ENCODE peak calls at places on chromosome 11, in nine cellular contexts. J is BE2C, V is progenitor cell of endocrine pancreas, H is GM20000, D is OCI-LY7, E is heart right ventricle, N is prostate gland, W is dorsolateral prefrontal cortex, R is astrocyte of the spinal cord. G is an unnamed sample.

GRCh38 chr11:9219572-9219971 is 45.6 kb downstream of the DENND5A start:
- DNase-seq in J (no peak), V (no peak), H (no peak), D (no peak), E (no peak), N (no peak), W (no peak), R (peak), G (no peak)

GRCh38 chr11:106399624-106400023 is 322.2 kb downstream of the AASDHPPT start:
- DNase-seq in J (no peak), V (no peak), H (no peak), D (no peak), E (no peak), N (no peak), W (no peak), R (no peak), G (no peak)

GRCh38 chr11:5043385-5043784 is 2.9 kb upstream of the OR52J3 start:
- DNase-seq in J (no peak), V (no peak), H (no peak), D (no peak), E (no peak), N (no peak), W (no peak), R (peak), G (no peak)

GRCh38 chr11:108873938-108874337 is 209.1 kb downstream of the DDX10 start:
- DNase-seq in J (no peak), V (no peak), H (no peak), D (no peak), E (no peak), N (no peak), W (no peak), R (peak), G (no peak)

GRCh38 chr11:133019545-133019944 is 512.8 kb downstream of the OPCML start:
- DNase-seq in J (no peak), V (no peak), H (no peak), D (no peak), E (no peak), N (no peak), W (no peak), R (no peak), G (no peak)

GRCh38 chr11:1197431-1197885 is 25.4 kb upstream of the MUC5B start:
- DNase-seq in J (no peak), V (no peak), H (peak), D (no peak), E (no peak), N (no peak), W (peak), R (no peak), G (no peak)

GRCh38 chr11:131982154-131982553 is 611.7 kb downstream of the NTM start:
- DNase-seq in J (no peak), V (no peak), H (no peak), D (no peak), E (no peak), N (no peak), W (no peak), R (no peak), G (no peak)

GRCh38 chr11:790721-791564 is 1.1 kb upstream of the CEND1 start:
- DNase-seq in J (peak), V (no peak), H (no peak), D (no peak), E (peak), N (no peak), W (no peak), R (peak), G (no peak)

GRCh38 chr11:9971894-9972293 is 308.0 kb downstream of the SWAP70 start:
- DNase-seq in J (no peak), V (no peak), H (no peak), D (no peak), E (no peak), N (no peak), W (no peak), R (no peak), G (no peak)

GRCh38 chr11:15865212-15865987 is 490.9 kb downstream of the SOX6 start:
- DNase-seq in J (no peak), V (no peak), H (no peak), D (no peak), E (no peak), N (no peak), W (no peak), R (no peak), G (no peak)

GRCh38 chr11:94926698-94927237 is 46.6 kb downstream of the CWC15 start:
- DNase-seq in J (peak), V (no peak), H (no peak), D (no peak), E (peak), N (peak), W (no peak), R (peak), G (peak)

GRCh38 chr11:9069861-9070470 is 21.4 kb downstream of the SCUBE2 start:
- DNase-seq in J (no peak), V (no peak), H (no peak), D (no peak), E (no peak), N (no peak), W (no peak), R (no peak), G (no peak)

GRCh38 chr11:92492372-92492771 is 267.8 kb downstream of the FAT3 start:
- DNase-seq in J (peak), V (no peak), H (no peak), D (no peak), E (no peak), N (no peak), W (no peak), R (no peak), G (no peak)

GRCh38 chr11:122235615-122236014 is 119.6 kb upstream of the BLID start:
- DNase-seq in J (no peak), V (no peak), H (no peak), D (no peak), E (peak), N (no peak), W (no peak), R (peak), G (peak)

GRCh38 chr11:123046473-123047264 is 15.3 kb downstream of the HSPA8 start:
- DNase-seq in J (no peak), V (no peak), H (no peak), D (no peak), E (no peak), N (no peak), W (no peak), R (no peak), G (no peak)

GRCh38 chr11:3160252-3161031 is 4.7 kb downstream of the OSBPL5 start:
- DNase-seq in J (peak), V (peak), H (no peak), D (peak), E (peak), N (peak), W (peak), R (peak), G (peak)

GRCh38 chr11:123072279-123072678 is 10.3 kb upstream of the HSPA8 start:
- DNase-seq in J (no peak), V (no peak), H (no peak), D (no peak), E (no peak), N (peak), W (no peak), R (no peak), G (no peak)

GRCh38 chr11:19625438-19625837 is 87.2 kb upstream of the NAV2 start:
- DNase-seq in J (no peak), V (no peak), H (no peak), D (no peak), E (no peak), N (no peak), W (no peak), R (no peak), G (no peak)

GRCh38 chr11:109048098-109048497 is 373.9 kb upstream of the C11orf87 start:
- DNase-seq in J (no peak), V (no peak), H (no peak), D (no peak), E (no peak), N (no peak), W (no peak), R (no peak), G (no peak)

GRCh38 chr11:36333897-36334296 is 37.8 kb downstream of the PRR5L start:
- DNase-seq in J (peak), V (no peak), H (no peak), D (peak), E (no peak), N (no peak), W (no peak), R (peak), G (no peak)

GRCh38 chr11:3021125-3021524 is 29.0 kb upstream of the NAP1L4 start:
- DNase-seq in J (peak), V (peak), H (peak), D (peak), E (no peak), N (peak), W (no peak), R (no peak), G (peak)

GRCh38 chr11:6219359-6219758 is 14.0 kb downstream of the C11orf42 start:
- DNase-seq in J (no peak), V (no peak), H (no peak), D (no peak), E (no peak), N (no peak), W (no peak), R (peak), G (no peak)

GRCh38 chr11:2980168-2980840 is 11.8 kb downstream of the NAP1L4 start:
- DNase-seq in J (no peak), V (no peak), H (no peak), D (no peak), E (no peak), N (no peak), W (no peak), R (no peak), G (no peak)

GRCh38 chr11:46121724-46122477 is 647 bp upstream of the PHF21A start:
- DNase-seq in J (peak), V (peak), H (peak), D (peak), E (peak), N (peak), W (peak), R (peak), G (peak)

GRCh38 chr11:47518212-47518959 is 34.5 kb downstream of the CELF1 start:
- DNase-seq in J (no peak), V (no peak), H (no peak), D (no peak), E (no peak), N (no peak), W (no peak), R (no peak), G (no peak)

GRCh38 chr11:61861634-61862033 is 29.7 kb downstream of the FADS3 start:
- DNase-seq in J (no peak), V (no peak), H (no peak), D (no peak), E (peak), N (no peak), W (no peak), R (no peak), G (no peak)

GRCh38 chr11:83721286-83721685 is 435.1 kb upstream of the CCDC90B start:
- DNase-seq in J (no peak), V (no peak), H (no peak), D (no peak), E (no peak), N (no peak), W (no peak), R (no peak), G (no peak)

GRCh38 chr11:64186205-64187165 is 514 bp downstream of the STIP1 start:
- DNase-seq in J (no peak), V (no peak), H (no peak), D (peak), E (no peak), N (peak), W (no peak), R (no peak), G (no peak)

GRCh38 chr11:130358398-130358797 is 43.7 kb upstream of the ZBTB44 start:
- DNase-seq in J (no peak), V (no peak), H (no peak), D (no peak), E (no peak), N (no peak), W (no peak), R (no peak), G (no peak)

GRCh38 chr11:30741039-30741550 is 154.9 kb upstream of the MPPED2 start:
- DNase-seq in J (no peak), V (no peak), H (no peak), D (no peak), E (no peak), N (no peak), W (no peak), R (no peak), G (no peak)

GRCh38 chr11:10409207-10409661 is 45.8 kb upstream of the AMPD3 start:
- DNase-seq in J (no peak), V (no peak), H (no peak), D (no peak), E (no peak), N (no peak), W (no peak), R (no peak), G (no peak)

GRCh38 chr11:124762624-124763155 is 600 bp upstream of the ESAM start:
- DNase-seq in J (no peak), V (no peak), H (peak), D (no peak), E (peak), N (no peak), W (no peak), R (no peak), G (peak)

GRCh38 chr11:15889972-15890371 is 466.4 kb downstream of the SOX6 start:
- DNase-seq in J (no peak), V (no peak), H (no peak), D (no peak), E (no peak), N (no peak), W (no peak), R (peak), G (no peak)

GRCh38 chr11:7927635-7928034 is 3.4 kb downstream of the OR10A6 start:
- DNase-seq in J (no peak), V (no peak), H (no peak), D (no peak), E (no peak), N (no peak), W (no peak), R (no peak), G (no peak)

GRCh38 chr11:60905047-60905446 is 1.3 kb downstream of the PRPF19 start:
- DNase-seq in J (peak), V (no peak), H (no peak), D (no peak), E (no peak), N (no peak), W (no peak), R (no peak), G (no peak)

GRCh38 chr11:72807021-72807693 is 7.1 kb upstream of the ATG16L2 start:
- DNase-seq in J (no peak), V (no peak), H (no peak), D (no peak), E (no peak), N (no peak), W (no peak), R (peak), G (no peak)

GRCh38 chr11:130979386-130979972 is 63.2 kb upstream of the SNX19 start:
- DNase-seq in J (no peak), V (no peak), H (no peak), D (peak), E (no peak), N (no peak), W (no peak), R (peak), G (no peak)

GRCh38 chr11:86537541-86538222 is 134.7 kb downstream of the ME3 start:
- DNase-seq in J (no peak), V (no peak), H (no peak), D (no peak), E (no peak), N (no peak), W (no peak), R (peak), G (peak)
- TF ChIP-seq CTCF in J (peak), V (peak), H (no peak), D (no peak), E (no peak), N (no peak), W (no peak), R (no peak), G (peak)

GRCh38 chr11:12540075-12540685 is 134.0 kb upstream of the TEAD1 start:
- DNase-seq in J (no peak), V (no peak), H (no peak), D (no peak), E (no peak), N (no peak), W (no peak), R (peak), G (no peak)

GRCh38 chr11:12539570-12539969 is 134.7 kb upstream of the TEAD1 start:
- DNase-seq in J (no peak), V (no peak), H (no peak), D (no peak), E (no peak), N (no peak), W (no peak), R (peak), G (no peak)

GRCh38 chr11:12542186-12542935 is 131.9 kb upstream of the TEAD1 start:
- DNase-seq in J (no peak), V (no peak), H (no peak), D (no peak), E (no peak), N (no peak), W (no peak), R (no peak), G (no peak)

GRCh38 chr11:12541588-12542151 is 132.6 kb upstream of the TEAD1 start:
- DNase-seq in J (no peak), V (no peak), H (no peak), D (no peak), E (no peak), N (no peak), W (no peak), R (no peak), G (no peak)

DNA sequence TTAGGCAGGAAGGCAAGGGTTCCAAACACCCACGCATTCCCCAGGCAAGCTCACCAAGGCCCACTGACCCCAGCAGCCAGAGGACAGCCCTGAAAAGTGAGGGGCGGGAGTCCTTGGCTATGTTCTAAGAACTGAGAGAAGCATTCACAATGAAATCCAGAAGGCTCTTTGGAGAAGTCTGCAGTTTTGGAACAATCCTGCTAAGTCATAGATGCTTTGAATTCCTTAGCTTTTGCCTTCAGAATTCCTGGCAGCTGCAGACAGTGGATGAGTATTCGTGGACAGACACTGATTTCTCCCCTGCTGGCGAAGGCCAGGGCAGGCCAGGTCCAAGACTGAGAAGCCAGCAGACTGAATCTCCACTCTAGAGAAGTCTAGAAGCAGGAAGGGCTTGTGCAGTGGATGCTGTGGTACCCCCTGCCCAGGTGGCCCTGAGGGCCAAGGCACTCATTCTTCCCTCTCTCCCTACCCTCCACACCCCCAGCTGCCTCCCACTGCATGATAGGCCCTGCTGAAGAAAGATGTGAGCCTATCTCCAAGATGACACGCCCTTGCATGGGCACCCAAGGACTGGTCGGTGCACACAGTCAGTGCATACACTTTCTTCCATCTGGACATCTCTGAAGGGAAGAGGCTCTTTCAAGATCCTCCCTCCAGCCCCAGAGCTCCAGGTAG is 133.2 kb upstream of the TEAD1 start:
- DNase-seq in J (no peak), V (no peak), H (no peak), D (no peak), E (no peak), N (no peak), W (no peak), R (peak), G (no peak)
- TF ChIP-seq CTCF in J (no peak), V (no peak), H (no peak), D (no peak), E (no peak), N (no peak), W (no peak), R (peak), G (no peak)

GRCh38 chr11:70048279-70049024 is 29.7 kb upstream of the ANO1 start:
- DNase-seq in J (no peak), V (no peak), H (no peak), D (no peak), E (no peak), N (peak), W (no peak), R (no peak), G (peak)
- TF ChIP-seq CTCF in J (peak), V (peak), H (no peak), D (peak), E (peak), N (peak), W (no peak), R (peak), G (peak)

DNA sequence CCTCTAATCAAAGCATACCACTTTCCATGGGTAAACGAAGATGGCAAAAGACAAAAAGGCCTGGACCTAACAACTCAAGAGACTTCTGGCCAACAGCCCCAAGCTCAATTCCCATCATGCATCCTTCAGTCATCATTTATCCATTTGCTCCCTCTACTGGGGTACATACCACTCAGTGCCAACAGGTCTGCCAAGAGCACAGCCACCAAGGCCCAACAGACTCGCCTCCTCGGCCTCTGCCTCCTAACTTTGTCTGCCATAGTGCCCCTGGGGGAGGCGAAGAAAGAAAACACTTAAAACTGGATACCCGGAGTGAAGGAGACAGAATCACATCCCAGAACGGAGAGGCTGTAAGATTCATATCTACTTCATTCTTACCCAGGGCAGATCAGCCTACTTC is 1.1 kb downstream of the HYOU1 start:
- DNase-seq in J (peak), V (no peak), H (no peak), D (peak), E (no peak), N (no peak), W (no peak), R (peak), G (no peak)
- TF ChIP-seq CTCF in J (peak), V (no peak), H (no peak), D (peak), E (no peak), N (no peak), W (no peak), R (peak), G (no peak)

GRCh38 chr11:80320765-80321164 is 879.9 kb upstream of the TENM4 start:
- DNase-seq in J (no peak), V (no peak), H (no peak), D (no peak), E (no peak), N (no peak), W (no peak), R (no peak), G (no peak)
- TF ChIP-seq CTCF in J (peak), V (no peak), H (peak), D (peak), E (no peak), N (no peak), W (peak), R (peak), G (no peak)

GRCh38 chr11:65354265-65355012 is at the start of gene TIGD3:
- DNase-seq in J (peak), V (peak), H (peak), D (peak), E (peak), N (peak), W (peak), R (peak), G (peak)

GRCh38 chr11:65351511-65351910 is 3.0 kb upstream of the TIGD3 start:
- DNase-seq in J (no peak), V (no peak), H (no peak), D (no peak), E (no peak), N (no peak), W (no peak), R (no peak), G (no peak)

GRCh38 chr11:65353376-65353775 is 1.2 kb upstream of the TIGD3 start:
- DNase-seq in J (no peak), V (no peak), H (no peak), D (no peak), E (no peak), N (no peak), W (no peak), R (no peak), G (no peak)

GRCh38 chr11:65353900-65354264 is 669 bp upstream of the TIGD3 start:
- DNase-seq in J (no peak), V (no peak), H (no peak), D (no peak), E (no peak), N (no peak), W (peak), R (no peak), G (no peak)

DNA sequence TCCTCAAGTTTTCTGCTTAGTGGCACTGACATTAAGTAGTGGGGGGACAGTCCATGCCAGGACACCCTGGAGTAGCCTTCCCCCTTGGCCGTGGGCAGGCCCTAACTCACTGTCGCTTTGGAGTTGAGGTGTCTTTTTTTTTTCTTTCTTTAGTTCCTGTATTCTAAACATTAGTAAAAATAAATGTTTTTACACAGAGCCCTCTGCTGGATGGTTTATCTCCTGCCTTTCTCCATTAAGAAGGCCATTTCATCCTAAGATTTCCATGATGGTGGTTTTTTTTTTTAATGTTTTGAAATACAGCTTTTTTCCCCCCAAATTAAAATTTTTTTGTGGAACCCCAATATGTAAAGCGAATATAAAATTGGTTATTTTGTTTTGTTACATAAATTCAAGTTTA is 1.8 kb upstream of the TIGD3 start:
- DNase-seq in J (no peak), V (no peak), H (no peak), D (peak), E (no peak), N (no peak), W (no peak), R (peak), G (no peak)
- TF ChIP-seq CTCF in J (peak), V (peak), H (no peak), D (peak), E (peak), N (no peak), W (peak), R (peak), G (peak)

G was measured in nephron progenitor cell.